ENCODE peak calls at places on chromosomes 11 and 22, in seven cellular contexts. D is ovary, M is GM12865, X is thoracic aorta, G is dorsolateral prefrontal cortex, F is OCI-LY7, K is AG10803. I is an unnamed sample.

GRCh38 chr11:26297179-26297970 is 34.6 kb upstream of the ANO3 start:
- DNase-seq in D (no peak), M (peak; percentile 64), X (no peak), G (no peak), F (peak; percentile 69), K (peak; percentile 83), I (peak; percentile 54)

GRCh38 chr11:65035579-65035978 is 5.4 kb upstream of the SAC3D1 start:
- DNase-seq in D (no peak), M (no peak), X (no peak), G (no peak), F (no peak), K (no peak), I (no peak)

GRCh38 chr11:134181707-134182106 is 42.1 kb downstream of the NCAPD3 start:
- DNase-seq in D (no peak), M (no peak), X (no peak), G (no peak), F (no peak), K (peak; percentile 69), I (peak; percentile 9)

GRCh38 chr11:125871391-125872137 is 15.9 kb upstream of the HYLS1 start:
- DNase-seq in D (no peak), M (peak; percentile 11), X (no peak), G (no peak), F (peak; percentile 20), K (peak; percentile 29), I (no peak)

GRCh38 chr11:113378013-113378412 is 9.6 kb upstream of the ANKK1 start:
- DNase-seq in D (no peak), M (no peak), X (no peak), G (no peak), F (no peak), K (no peak), I (no peak)

GRCh38 chr11:12399355-12399754 is 22.0 kb downstream of the PARVA start:
- DNase-seq in D (no peak), M (no peak), X (no peak), G (no peak), F (no peak), K (no peak), I (no peak)

GRCh38 chr11:67053896-67054850 is 2.5 kb upstream of the RHOD start:
- DNase-seq in D (peak; percentile 57), M (peak; percentile 57), X (peak; percentile 39), G (no peak), F (peak; percentile 62), K (peak; percentile 52), I (peak; percentile 30)

GRCh38 chr11:68862426-68862825 is 20.7 kb upstream of the CPT1A start:
- DNase-seq in D (no peak), M (no peak), X (no peak), G (no peak), F (no peak), K (no peak), I (no peak)

GRCh38 chr22:37486224-37486845 is at the start of gene MFNG:
- DNase-seq in D (peak; percentile 43), M (peak; percentile 88), X (no peak), G (no peak), F (peak; percentile 91), K (no peak), I (peak; percentile 75)

GRCh38 chr11:7657306-7658025 is 15.8 kb downstream of the CYB5R2 start:
- DNase-seq in D (peak; percentile 47), M (peak; percentile 26), X (no peak), G (peak; percentile 76), F (no peak), K (peak; percentile 80), I (peak; percentile 62)

GRCh38 chr22:46337870-46338269 is 2.4 kb downstream of the TRMU start:
- DNase-seq in D (no peak), M (no peak), X (no peak), G (no peak), F (no peak), K (no peak), I (no peak)
- H3K4me3 ChIP-seq in D (no peak overlapping the region), M (no peak overlapping the region), X (no peak overlapping the region), G (no peak overlapping the region), F (no peak overlapping the region), K (no peak overlapping the region), I (no peak overlapping the region)

GRCh38 chr11:132126973-132127900 is 756.8 kb downstream of the NTM start:
- DNase-seq in D (no peak), M (peak; percentile 22), X (no peak), G (no peak), F (no peak), K (peak; percentile 90), I (peak; percentile 93)

GRCh38 chr11:132125855-132126841 is 755.7 kb downstream of the NTM start:
- DNase-seq in D (no peak), M (peak; percentile 24), X (no peak), G (no peak), F (no peak), K (peak; percentile 39), I (peak; percentile 87)

GRCh38 chr11:132123449-132123848 is 753.0 kb downstream of the NTM start:
- DNase-seq in D (no peak), M (no peak), X (no peak), G (no peak), F (no peak), K (no peak), I (no peak)

GRCh38 chr11:132122701-132123100 is 752.3 kb downstream of the NTM start:
- DNase-seq in D (no peak), M (no peak), X (no peak), G (no peak), F (no peak), K (peak; percentile 48), I (no peak)

GRCh38 chr11:132123854-132124835 is 753.7 kb downstream of the NTM start:
- DNase-seq in D (no peak), M (peak; percentile 48), X (no peak), G (no peak), F (no peak), K (no peak), I (no peak)
- TF ChIP-seq CTCF in D (no peak), M (peak; percentile 6), X (no peak), G (no peak), F (no peak), K (no peak), I (no peak)

DNA sequence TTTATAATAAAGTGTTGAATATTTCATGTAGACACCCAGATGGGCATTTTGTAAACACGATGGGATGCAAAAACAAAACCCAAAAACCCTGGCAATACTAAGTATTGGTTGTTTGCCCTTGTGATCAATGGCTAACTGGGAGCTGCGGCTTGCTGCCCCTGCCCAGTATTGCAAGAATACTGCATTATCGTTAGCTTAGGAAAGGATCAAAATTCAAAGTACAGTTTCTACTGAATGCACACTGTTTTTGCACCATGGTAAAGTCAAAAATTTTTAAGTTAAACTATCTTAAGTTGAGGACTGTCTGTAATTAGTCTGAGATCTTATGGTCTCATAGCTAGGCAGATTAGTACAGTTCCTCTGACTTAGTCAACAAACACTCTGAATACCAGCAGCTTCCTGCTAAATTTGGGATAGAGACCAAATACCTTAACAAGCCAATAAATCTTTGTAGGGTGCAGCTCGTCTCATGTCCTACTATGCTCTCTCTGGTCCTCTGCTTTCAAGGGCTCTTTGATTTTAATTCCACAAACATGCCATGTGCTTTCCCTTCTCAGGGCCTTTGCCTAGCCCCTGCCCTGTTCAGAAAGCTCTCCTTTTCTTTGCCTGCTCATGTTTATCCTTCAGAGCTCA is 4.0 kb downstream of the CCDC90B start:
- DNase-seq in D (no peak), M (no peak), X (no peak), G (no peak), F (no peak), K (peak; percentile 45), I (no peak)
- H3K4me3 ChIP-seq in D (no peak overlapping the region), M (no peak overlapping the region), X (no peak overlapping the region), G (no peak overlapping the region), F (no peak overlapping the region), K (no peak overlapping the region), I (no peak overlapping the region)

DNA sequence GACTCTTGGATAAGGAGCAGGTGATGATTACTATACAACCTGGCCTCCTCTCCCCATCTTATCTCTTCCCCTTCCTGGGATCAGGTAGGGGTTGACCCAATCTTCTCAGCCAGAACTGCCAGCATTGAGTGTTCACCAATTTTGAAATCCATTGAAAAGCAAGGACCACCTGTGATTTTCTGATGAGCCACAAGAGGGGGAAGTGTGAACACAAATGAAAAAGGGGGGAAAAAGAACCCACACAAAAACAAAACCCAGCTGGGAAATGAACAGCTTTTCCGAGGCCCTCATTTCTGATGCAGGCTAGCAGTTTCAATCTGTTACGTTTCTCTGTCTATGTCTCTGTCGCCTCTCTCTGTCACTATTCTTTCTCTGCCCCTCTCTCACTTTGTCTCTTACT is 161.9 kb downstream of the INSC start:
- DNase-seq in D (no peak), M (peak; percentile 7), X (no peak), G (no peak), F (no peak), K (no peak), I (peak; percentile 27)
- TF ChIP-seq CTCF in D (no peak), M (no peak), X (no peak), G (peak; percentile 27), F (peak; percentile 52), K (peak; percentile 31), I (no peak)

GRCh38 chr22:35915477-35916013 is 113.1 kb downstream of the RBFOX2 start:
- DNase-seq in D (no peak), M (no peak), X (no peak), G (no peak), F (no peak), K (peak; percentile 21), I (peak; percentile 68)
- H3K4me3 ChIP-seq in D (peak overlapping the region; percentile 44), M (no peak overlapping the region), X (peak overlapping the region; percentile 71), G (peak overlapping the region; percentile 51), F (peak overlapping the region; percentile 59), K (peak overlapping the region; percentile 52), I (peak overlapping the region; percentile 63)

DNA sequence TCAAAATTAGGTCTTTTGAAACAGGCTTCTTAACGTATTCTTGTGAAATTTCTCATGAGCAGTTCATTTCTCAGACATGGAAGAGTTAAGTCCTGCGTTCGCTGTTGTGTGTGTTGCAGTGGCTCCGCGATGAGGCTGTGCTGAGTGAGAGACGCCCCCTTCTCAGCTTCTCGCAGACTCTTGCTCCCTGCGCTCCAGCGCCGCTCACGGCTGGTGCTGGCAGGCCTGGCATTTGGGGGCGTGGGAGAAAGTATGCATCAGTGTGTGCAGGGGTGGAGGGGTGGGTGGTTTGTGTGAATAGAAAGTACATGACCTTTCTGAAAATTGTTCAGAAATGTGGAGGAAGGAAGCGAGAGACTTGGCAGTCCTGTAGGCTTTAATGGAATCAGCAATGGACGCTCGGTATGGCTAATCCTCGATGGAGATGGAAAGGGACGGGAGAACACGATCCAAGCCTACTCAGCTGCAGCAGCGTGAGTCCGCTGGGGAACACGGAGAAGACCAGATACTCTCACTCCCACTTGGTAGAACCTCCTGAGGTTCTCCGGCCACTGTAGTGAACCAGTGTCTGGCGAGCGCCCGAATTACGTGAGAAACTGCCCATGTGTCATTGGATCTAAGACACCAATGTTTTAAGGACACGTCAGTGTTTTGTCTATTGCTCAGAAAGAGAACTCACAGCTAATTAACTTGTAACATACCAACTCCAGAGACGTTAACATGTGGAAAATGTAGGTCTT is 5.9 kb downstream of the TAB1 start:
- DNase-seq in D (peak; percentile 64), M (no peak), X (peak; percentile 30), G (peak; percentile 80), F (no peak), K (peak; percentile 76), I (peak; percentile 68)
- TF ChIP-seq CTCF in D (no peak), M (no peak), X (peak; percentile 16), G (no peak), F (no peak), K (peak; percentile 34), I (peak; percentile 19)

I was measured in foreskin fibroblast.